ENCODE peak calls at places on chromosomes 5 and 9, in seven cellular contexts. A, M, Q, Y, I, Z and H are unnamed samples.
A peak's percentile ranks its signal among the peaks of the same experiment; 100 is the strongest.

GRCh38 chr9:70413427-70413797 is 1.0 kb downstream of the KLF9 start:
- DNase-seq in A (peak; percentile 72), M (no peak), Q (peak; percentile 63), Y (no peak), I (no peak), Z (no peak), H (no peak)

GRCh38 chr5:9604416-9604815 is 25.7 kb downstream of the TAS2R1 start:
- DNase-seq in A (no peak), M (no peak), Q (no peak), Y (peak; percentile 41), I (peak; percentile 20), Z (no peak), H (no peak)

GRCh38 chr5:107247427-107247826 is 423.3 kb downstream of the EFNA5 start:
- DNase-seq in A (no peak), M (no peak), Q (no peak), Y (peak; percentile 26), I (no peak), Z (no peak), H (no peak)

GRCh38 chr9:134461436-134461982 is 135.3 kb downstream of the RXRA start:
- DNase-seq in A (no peak), M (no peak), Q (no peak), Y (no peak), I (no peak), Z (no peak), H (no peak)

GRCh38 chr5:52190737-52191136 is 597.0 kb upstream of the ITGA1 start:
- DNase-seq in A (no peak), M (no peak), Q (no peak), Y (no peak), I (no peak), Z (no peak), H (no peak)

GRCh38 chr5:169980418-169981053 is at the start of gene INSYN2B:
- DNase-seq in A (peak; percentile 97), M (peak; percentile 87), Q (peak; percentile 76), Y (peak; percentile 87), I (peak; percentile 94), Z (peak; percentile 77), H (peak; percentile 92)

GRCh38 chr9:38066167-38066906 is 2.7 kb downstream of the SHB start:
- DNase-seq in A (peak; percentile 72), M (no peak), Q (no peak), Y (no peak), I (no peak), Z (no peak), H (no peak)

GRCh38 chr5:177371705-177372533 is 12.3 kb upstream of the SLC34A1 start:
- DNase-seq in A (no peak), M (no peak), Q (no peak), Y (no peak), I (no peak), Z (no peak), H (no peak)

GRCh38 chr5:180133971-180134508 is 62.5 kb upstream of the RNF130 start:
- DNase-seq in A (no peak), M (no peak), Q (no peak), Y (no peak), I (no peak), Z (no peak), H (no peak)

GRCh38 chr5:149391524-149391923 is 12.4 kb upstream of the IL17B start:
- DNase-seq in A (no peak), M (no peak), Q (no peak), Y (no peak), I (no peak), Z (no peak), H (no peak)

GRCh38 chr5:168611163-168611562 is 32.0 kb upstream of the PANK3 start:
- DNase-seq in A (peak; percentile 76), M (no peak), Q (peak; percentile 29), Y (peak; percentile 21), I (peak; percentile 27), Z (no peak), H (no peak)

GRCh38 chr9:13770956-13771355 is 491.5 kb upstream of the MPDZ start:
- DNase-seq in A (no peak), M (no peak), Q (no peak), Y (no peak), I (no peak), Z (no peak), H (no peak)

GRCh38 chr5:148455055-148455675 is 71.4 kb downstream of the FBXO38 start:
- DNase-seq in A (peak; percentile 50), M (no peak), Q (no peak), Y (no peak), I (peak; percentile 58), Z (no peak), H (no peak)

GRCh38 chr5:95836544-95836943 is 14.0 kb upstream of the GLRX start:
- DNase-seq in A (no peak), M (no peak), Q (no peak), Y (no peak), I (no peak), Z (no peak), H (no peak)

GRCh38 chr5:171713152-171713551 is 72.5 kb upstream of the SMIM23 start:
- DNase-seq in A (no peak), M (no peak), Q (no peak), Y (no peak), I (no peak), Z (no peak), H (no peak)

GRCh38 chr9:84697494-84698114 is 28.1 kb downstream of the NTRK2 start:
- DNase-seq in A (peak; percentile 90), M (peak; percentile 61), Q (peak; percentile 77), Y (peak; percentile 6), I (peak; percentile 53), Z (peak; percentile 80), H (peak; percentile 93)

GRCh38 chr5:132183723-132184122 is 43.9 kb downstream of the P4HA2 start:
- DNase-seq in A (no peak), M (no peak), Q (no peak), Y (peak; percentile 25), I (peak; percentile 21), Z (no peak), H (no peak)

GRCh38 chr5:98050583-98050982 is 722.9 kb upstream of the RGMB start:
- DNase-seq in A (peak; percentile 44), M (no peak), Q (no peak), Y (peak; percentile 56), I (peak; percentile 26), Z (no peak), H (no peak)

GRCh38 chr9:23322392-23322791 is 503.6 kb downstream of the ELAVL2 start:
- DNase-seq in A (peak; percentile 6), M (no peak), Q (no peak), Y (peak; percentile 0), I (no peak), Z (no peak), H (no peak)

GRCh38 chr9:99356512-99356971 is 134.5 kb downstream of the SEC61B start:
- DNase-seq in A (no peak), M (no peak), Q (peak; percentile 32), Y (no peak), I (no peak), Z (no peak), H (no peak)

GRCh38 chr9:77488439-77489126 is 159.5 kb downstream of the GNA14 start:
- DNase-seq in A (peak; percentile 75), M (no peak), Q (peak; percentile 23), Y (peak; percentile 20), I (peak; percentile 34), Z (no peak), H (peak; percentile 36)

GRCh38 chr5:148186248-148187003 is 16.4 kb upstream of the SPINK6 start:
- DNase-seq in A (no peak), M (no peak), Q (peak; percentile 61), Y (peak; percentile 22), I (peak; percentile 84), Z (no peak), H (no peak)

GRCh38 chr5:112669328-112669963 is 68.2 kb upstream of the APC start:
- DNase-seq in A (no peak), M (no peak), Q (no peak), Y (no peak), I (no peak), Z (no peak), H (no peak)

GRCh38 chr9:133027134-133027533 is 3.7 kb upstream of the GTF3C5 start:
- DNase-seq in A (peak; percentile 14), M (no peak), Q (no peak), Y (no peak), I (no peak), Z (no peak), H (no peak)

GRCh38 chr5:156273325-156273724 is 53.6 kb upstream of the SGCD start:
- DNase-seq in A (no peak), M (no peak), Q (no peak), Y (no peak), I (no peak), Z (no peak), H (no peak)
- H4K8ac ChIP-seq in A (no peak overlapping the region), M (no peak overlapping the region), Q (no peak overlapping the region), Y (no peak overlapping the region), I (no peak overlapping the region), Z (no peak overlapping the region), H (no peak overlapping the region)

GRCh38 chr5:40204157-40204556 is 475.6 kb upstream of the PTGER4 start:
- DNase-seq in A (no peak), M (no peak), Q (no peak), Y (no peak), I (no peak), Z (no peak), H (no peak)

GRCh38 chr5:40206030-40206429 is 473.7 kb upstream of the PTGER4 start:
- DNase-seq in A (no peak), M (no peak), Q (no peak), Y (no peak), I (no peak), Z (no peak), H (no peak)

GRCh38 chr5:40198736-40199135 is 481.0 kb upstream of the PTGER4 start:
- DNase-seq in A (no peak), M (no peak), Q (no peak), Y (no peak), I (no peak), Z (no peak), H (no peak)

GRCh38 chr5:40202852-40203440 is 476.8 kb upstream of the PTGER4 start:
- DNase-seq in A (no peak), M (no peak), Q (no peak), Y (no peak), I (no peak), Z (no peak), H (no peak)
- H4K8ac ChIP-seq in A (no peak overlapping the region), M (no peak overlapping the region), Q (no peak overlapping the region), Y (no peak overlapping the region), I (no peak overlapping the region), Z (no peak overlapping the region), H (no peak overlapping the region)

GRCh38 chr5:142342128-142342981 is 17.5 kb upstream of the SPRY4 start:
- DNase-seq in A (no peak), M (no peak), Q (no peak), Y (peak; percentile 81), I (peak; percentile 81), Z (no peak), H (no peak)
- H4K8ac ChIP-seq in A (no peak overlapping the region), M (no peak overlapping the region), Q (no peak overlapping the region), Y (peak overlapping the region; percentile 84), I (peak overlapping the region; percentile 59), Z (peak overlapping the region; percentile 36), H (no peak overlapping the region)

DNA sequence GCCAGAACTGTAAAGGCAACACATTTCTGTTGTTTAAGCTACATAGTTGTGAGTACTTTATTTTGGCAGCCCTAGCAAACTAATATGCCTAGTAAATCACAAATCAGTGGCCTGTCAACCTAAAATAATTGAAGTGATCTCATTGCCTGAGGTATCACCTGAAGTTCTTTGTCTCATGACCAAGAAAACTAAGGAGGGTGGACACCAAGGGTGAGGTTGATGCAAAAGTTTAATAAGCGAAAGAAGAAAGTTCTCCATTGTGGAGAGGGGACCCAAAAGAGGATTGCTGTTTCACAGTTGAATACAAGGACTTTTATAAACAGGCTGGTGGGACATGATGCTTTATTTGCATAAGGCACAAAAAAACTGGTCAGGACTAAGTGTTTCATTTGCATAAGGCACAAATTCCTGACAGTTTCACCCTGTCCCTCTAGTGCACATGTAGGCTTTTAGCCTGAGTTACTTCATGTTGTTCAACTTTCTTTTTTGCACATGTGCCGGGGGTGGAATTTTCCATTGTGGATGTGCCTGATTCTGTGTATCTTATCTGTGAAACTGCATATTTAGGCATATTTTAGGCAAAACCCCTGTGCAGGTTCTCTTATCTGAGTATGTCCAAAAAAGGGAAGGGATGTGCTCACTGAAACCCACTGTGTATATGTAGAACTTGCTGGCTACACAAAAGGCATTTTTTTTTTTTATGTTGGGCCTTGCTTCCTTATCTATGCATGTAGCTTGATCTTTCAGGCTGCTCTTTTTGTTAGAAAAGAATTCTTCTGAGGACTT is 108.6 kb upstream of the RAI14 start:
- DNase-seq in A (peak; percentile 33), M (no peak), Q (peak; percentile 21), Y (no peak), I (no peak), Z (no peak), H (peak; percentile 31)
- H4K8ac ChIP-seq in A (no peak overlapping the region), M (no peak overlapping the region), Q (no peak overlapping the region), Y (no peak overlapping the region), I (no peak overlapping the region), Z (no peak overlapping the region), H (no peak overlapping the region)